ENCODE peak calls at places on chromosomes 4 and X, in four cellular contexts. D is activated naive CD4-positive, alpha-beta T cell; I is endothelial cell; C is lower leg skin. L is an unnamed sample.

GRCh38 chr4:128510850-128511249 is 223.2 kb upstream of the PGRMC2 start:
- DNase-seq in D (no peak), I (no peak), C (no peak), L (no peak)

GRCh38 chrX:67673741-67674274 is 130.0 kb downstream of the AR start:
- DNase-seq in D (no peak), I (no peak), C (no peak), L (no peak)

GRCh38 chr4:139053909-139054308 is 38.3 kb downstream of the NOCT start:
- DNase-seq in D (no peak), C (no peak), I (no peak), L (no peak)

GRCh38 chr4:1622956-1623355 is 61.2 kb downstream of the FAM53A start:
- DNase-seq in I (no peak), D (no peak), C (no peak), L (no peak)

GRCh38 chr4:145935253-145936141 is 3.1 kb downstream of the ZNF827 start:
- DNase-seq in I (peak; percentile 26), D (no peak), C (no peak), L (peak; percentile 32)

GRCh38 chr4:122703868-122704267 is 28.6 kb upstream of the BBS12 start:
- DNase-seq in C (no peak), D (no peak), I (no peak), L (peak; percentile 27)

GRCh38 chrX:66988331-66988730 is 349.5 kb upstream of the EDA2R start:
- DNase-seq in I (no peak), D (no peak), C (no peak), L (peak; percentile 40)

GRCh38 chr4:113153529-113154101 is 104.2 kb downstream of the ANK2 start:
- DNase-seq in D (no peak), C (no peak), I (no peak), L (no peak)

GRCh38 chr4:82519072-82519471 is 42.7 kb downstream of the TMEM150C start:
- DNase-seq in I (no peak), D (no peak), C (no peak), L (no peak)

GRCh38 chr4:128810331-128810870 is 901 bp downstream of the JADE1 start:
- DNase-seq in D (no peak), I (peak; percentile 9), C (peak; percentile 34), L (no peak)

GRCh38 chr4:94480362-94480951 is 28.7 kb downstream of the PDLIM5 start:
- DNase-seq in I (no peak), D (no peak), C (no peak), L (no peak)

GRCh38 chr4:151540728-151541437 is 131.9 kb downstream of the FHIP1A start:
- DNase-seq in I (no peak), D (no peak), C (peak; percentile 65), L (no peak)

GRCh38 chr4:10024303-10024702 is 3.0 kb upstream of the SLC2A9 start:
- DNase-seq in C (no peak), I (no peak), D (no peak), L (no peak)

GRCh38 chr4:36244257-36245084 is at the start of gene ARAP2:
- DNase-seq in C (peak; percentile 47), I (no peak), D (peak; percentile 24), L (no peak)

GRCh38 chrX:35098419-35098818 is 155.8 kb downstream of the FAM47B start:
- DNase-seq in I (no peak), D (no peak), C (no peak), L (no peak)

GRCh38 chr4:157076578-157076947 is 613 bp downstream of the GLRB start:
- DNase-seq in I (peak; percentile 7), D (no peak), C (no peak), L (no peak)

GRCh38 chrX:11579856-11580595 is 85.7 kb downstream of the ARHGAP6 start:
- DNase-seq in C (no peak), D (no peak), I (no peak), L (no peak)

GRCh38 chr4:8914461-8915171 is 43.0 kb upstream of the HMX1 start:
- DNase-seq in C (peak; percentile 6), I (no peak), D (no peak), L (no peak)

GRCh38 chr4:172270421-172270820 is 457.2 kb downstream of the GALNTL6 start:
- DNase-seq in I (no peak), D (no peak), C (no peak), L (no peak)

GRCh38 chr4:157572951-157573350 is 352.4 kb downstream of the GRIA2 start:
- DNase-seq in C (no peak), D (no peak), I (no peak), L (no peak)

GRCh38 chr4:71239365-71239764 is 99.5 kb upstream of the SLC4A4 start:
- DNase-seq in I (no peak), C (no peak), D (no peak), L (no peak)

GRCh38 chr4:182680196-182680771 is 236.9 kb downstream of the DCTD start:
- DNase-seq in I (no peak), D (no peak), C (no peak), L (no peak)

GRCh38 chr4:153676491-153676890 is 7.6 kb upstream of the TLR2 start:
- DNase-seq in I (no peak), C (no peak), D (no peak), L (no peak)

GRCh38 chr4:70830054-70830453 is 9.6 kb downstream of the GRSF1 start:
- DNase-seq in D (no peak), I (no peak), C (no peak), L (no peak)

GRCh38 chrX:24619647-24620046 is 27.5 kb downstream of the PCYT1B start:
- DNase-seq in C (peak; percentile 13), I (no peak), D (no peak), L (no peak)

GRCh38 chr4:153113061-153113837 is 91.0 kb upstream of the TRIM2 start:
- DNase-seq in I (no peak), C (no peak), D (no peak), L (no peak)

GRCh38 chrX:48939417-48940228 is 17.8 kb downstream of the OTUD5 start:
- DNase-seq in I (no peak), D (no peak), C (no peak), L (no peak)

GRCh38 chr4:158428242-158428641 is 93.4 kb upstream of the RXFP1 start:
- DNase-seq in I (no peak), C (no peak), D (no peak), L (no peak)

GRCh38 chrX:17592117-17592516 is 145.2 kb upstream of the SCML1 start:
- DNase-seq in C (no peak), D (no peak), I (no peak), L (no peak)

GRCh38 chr4:41360214-41360910 is 103.6 kb downstream of the UCHL1 start:
- DNase-seq in C (no peak), D (no peak), I (peak; percentile 71), L (no peak)

GRCh38 chr4:156169011-156169410 is 215.3 kb upstream of the CTSO start:
- DNase-seq in I (peak; percentile 48), D (no peak), C (peak; percentile 34), L (peak; percentile 28)

GRCh38 chrX:71103110-71103983 is 3.2 kb downstream of the CXorf65 start:
- DNase-seq in D (no peak), I (peak; percentile 22), C (no peak), L (peak; percentile 59)

GRCh38 chrX:127782904-127783303 is 269.3 kb downstream of the ACTRT1 start:
- DNase-seq in D (no peak), C (no peak), I (no peak), L (no peak)